ENCODE peak calls at places on chromosomes 11 and 22, in six cellular contexts. S is GM12865, X is choroid plexus epithelial cell, K is coronary artery, L is ovary, T is cardiac muscle cell. P is an unnamed sample.

GRCh38 chr11:99683933-99684332 is 663.2 kb downstream of the CNTN5 start:
- DNase-seq in S (peak; percentile 33), X (no peak), K (no peak), L (no peak), T (no peak), P (no peak)

GRCh38 chr11:1466784-1467183 is 19.8 kb downstream of the MOB2 start:
- DNase-seq in S (no peak), X (no peak), K (no peak), L (no peak), T (no peak), P (no peak)

GRCh38 chr11:32305460-32305859 is 129.9 kb downstream of the WT1 start:
- DNase-seq in S (no peak), X (no peak), K (no peak), L (no peak), T (no peak), P (no peak)

GRCh38 chr11:113774174-113774503 is 647 bp upstream of the ZW10 start:
- DNase-seq in S (no peak), X (no peak), K (no peak), L (no peak), T (no peak), P (no peak)

GRCh38 chr11:102599642-102600261 is 25.4 kb downstream of the MMP20 start:
- DNase-seq in S (peak; percentile 55), X (peak; percentile 93), K (no peak), L (no peak), T (no peak), P (no peak)

GRCh38 chr11:67282155-67282875 is 6.8 kb upstream of the ANKRD13D start:
- DNase-seq in S (no peak), X (no peak), K (no peak), L (peak; percentile 28), T (no peak), P (peak; percentile 25)

GRCh38 chr11:102256251-102256650 is 61.0 kb upstream of the BIRC3 start:
- DNase-seq in S (no peak), X (peak; percentile 80), K (no peak), L (no peak), T (no peak), P (no peak)

GRCh38 chr11:133900176-133901105 is 55.1 kb upstream of the SPATA19 start:
- DNase-seq in S (no peak), X (no peak), K (peak; percentile 46), L (no peak), T (no peak), P (no peak)

GRCh38 chr22:21816787-21817496 is 50.5 kb downstream of the MAPK1 start:
- DNase-seq in S (peak; percentile 82), X (peak; percentile 95), K (no peak), L (no peak), T (no peak), P (no peak)

GRCh38 chr22:34950480-34950879 is 115.5 kb upstream of the ISX start:
- DNase-seq in S (no peak), X (no peak), K (no peak), L (no peak), T (peak; percentile 67), P (no peak)

GRCh38 chr11:36818410-36818809 is 220.4 kb upstream of the RAG2 start:
- DNase-seq in S (peak; percentile 22), X (no peak), K (no peak), L (no peak), T (no peak), P (no peak)

GRCh38 chr11:61850687-61851086 is 22.6 kb downstream of the FADS2 start:
- DNase-seq in S (no peak), X (no peak), K (no peak), L (no peak), T (no peak), P (no peak)

GRCh38 chr11:96761451-96761850 is 371.6 kb downstream of the JRKL start:
- DNase-seq in S (no peak), X (no peak), K (no peak), L (no peak), T (no peak), P (no peak)

GRCh38 chr11:15059132-15059531 is 14.3 kb upstream of the CALCB start:
- DNase-seq in S (no peak), X (no peak), K (no peak), L (no peak), T (no peak), P (no peak)

GRCh38 chr11:69010964-69011623 is 2.0 kb downstream of the MRGPRF start:
- DNase-seq in S (no peak), X (peak; percentile 80), K (peak; percentile 92), L (peak; percentile 89), T (peak; percentile 93), P (peak; percentile 56)

GRCh38 chr11:114522818-114523217 is 36.9 kb downstream of the NXPE1 start:
- DNase-seq in S (no peak), X (no peak), K (no peak), L (no peak), T (no peak), P (no peak)

GRCh38 chr22:22168190-22168940 is 76.2 kb upstream of the VPREB1 start:
- DNase-seq in S (peak; percentile 93), X (peak; percentile 54), K (no peak), L (no peak), T (no peak), P (peak; percentile 21)

GRCh38 chr11:4074266-4074665 is 20.3 kb upstream of the RRM1 start:
- DNase-seq in S (no peak), X (no peak), K (no peak), L (no peak), T (no peak), P (no peak)

GRCh38 chr22:26479792-26480610 is 3.6 kb downstream of the HPS4 start:
- DNase-seq in S (peak; percentile 38), X (no peak), K (no peak), L (no peak), T (no peak), P (no peak)

GRCh38 chr11:116422556-116422955 is 350.2 kb downstream of the BUD13 start:
- DNase-seq in S (no peak), X (no peak), K (no peak), L (no peak), T (no peak), P (no peak)
- TF ChIP-seq CTCF in S (no peak), X (no peak), K (no peak), L (no peak), T (no peak), P (no peak)

GRCh38 chr11:84425704-84426103 is 1139.5 kb upstream of the CCDC90B start:
- DNase-seq in S (no peak), X (no peak), K (no peak), L (no peak), T (no peak), P (no peak)
- TF ChIP-seq CTCF in S (no peak), X (no peak), K (no peak), L (no peak), T (no peak), P (no peak)

GRCh38 chr22:50469377-50470305 is 5.2 kb downstream of the SBF1 start:
- DNase-seq in S (peak; percentile 98), X (peak; percentile 38), K (no peak), L (no peak), T (no peak), P (peak; percentile 71)
- TF ChIP-seq CTCF in S (peak; percentile 14), X (no peak), K (no peak), L (no peak), T (no peak), P (no peak)

GRCh38 chr11:72692498-72693237 is 18.4 kb upstream of the PDE2A start:
- DNase-seq in S (no peak), X (no peak), K (no peak), L (no peak), T (no peak), P (no peak)

GRCh38 chr11:72695354-72695753 is 21.1 kb upstream of the PDE2A start:
- DNase-seq in S (no peak), X (no peak), K (no peak), L (no peak), T (no peak), P (no peak)

GRCh38 chr11:72697814-72698213 is 23.6 kb upstream of the PDE2A start:
- DNase-seq in S (no peak), X (no peak), K (no peak), L (no peak), T (no peak), P (no peak)

GRCh38 chr11:72696866-72697428 is 22.7 kb upstream of the PDE2A start:
- DNase-seq in S (no peak), X (no peak), K (no peak), L (no peak), T (no peak), P (no peak)

DNA sequence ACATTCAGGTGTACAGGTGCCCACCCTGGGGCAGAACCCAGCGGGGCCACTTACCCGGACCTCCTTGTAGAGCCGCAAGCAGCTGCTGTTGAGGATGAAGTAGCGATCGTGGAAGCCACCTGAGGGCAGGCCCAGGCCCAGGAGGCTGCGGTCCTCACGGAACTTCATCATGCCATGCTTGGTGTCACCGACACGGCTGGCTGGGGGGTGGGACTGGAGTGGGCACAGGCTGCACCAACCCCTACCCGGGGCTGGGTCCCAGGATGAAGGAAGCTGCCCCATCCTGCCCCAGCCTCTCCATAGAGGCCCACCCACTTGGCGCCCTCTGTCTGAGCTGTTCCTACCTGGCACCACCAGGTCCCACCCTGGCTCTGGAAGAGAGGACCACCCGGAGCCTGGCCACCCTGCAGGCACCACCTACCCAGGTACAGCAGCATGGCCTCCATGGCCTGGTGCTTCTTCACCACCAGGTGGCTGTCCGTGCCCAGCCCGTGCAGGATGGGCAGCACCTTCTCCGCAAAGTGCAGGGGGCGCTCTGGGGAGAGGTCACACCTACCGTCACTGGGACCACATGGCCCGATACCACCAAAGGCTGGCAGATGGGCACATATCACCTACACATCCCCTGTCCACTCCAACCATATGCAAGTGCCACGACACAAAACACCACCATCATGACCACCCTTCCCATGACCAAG is 19.2 kb upstream of the PDE2A start:
- DNase-seq in S (no peak), X (no peak), K (no peak), L (no peak), T (no peak), P (no peak)
- TF ChIP-seq CTCF in S (no peak), X (no peak), K (no peak), L (no peak), T (no peak), P (no peak)

GRCh38 chr22:46681010-46681409 is 57.0 kb downstream of the CERK start:
- DNase-seq in S (peak; percentile 55), X (no peak), K (no peak), L (no peak), T (no peak), P (no peak)
- TF ChIP-seq CTCF in S (peak; percentile 67), X (peak; percentile 42), K (no peak), L (no peak), T (peak; percentile 25), P (no peak)

P was measured in pancreas.